ENCODE peak calls at places on chromosomes 13 and 19, in ten cellular contexts. One of them, this sample, is unnamed.

GRCh38 chr13:75010941-75011340 is 471.0 kb downstream of the TBC1D4 start:
- DNase-seq in AG04450: no peak
- DNase-seq in dorsolateral prefrontal cortex: no peak
- DNase-seq in AG09309: no peak
- DNase-seq in upper lobe of left lung: no peak
- DNase-seq in astrocyte of the spinal cord: no peak
- DNase-seq in stomach: no peak
- DNase-seq in breast epithelium: no peak
- DNase-seq in brain microvascular endothelial cell: no peak
- DNase-seq in cardiac fibroblast: no peak
- DNase-seq in this sample: no peak

GRCh38 chr19:42125536-42125935 is 6.7 kb downstream of the POU2F2 start:
- DNase-seq in astrocyte of the spinal cord: no peak
- DNase-seq in cardiac fibroblast: no peak
- DNase-seq in AG04450: no peak
- DNase-seq in upper lobe of left lung: no peak
- DNase-seq in stomach: no peak
- DNase-seq in breast epithelium: no peak
- DNase-seq in brain microvascular endothelial cell: no peak
- DNase-seq in AG09309: no peak
- DNase-seq in dorsolateral prefrontal cortex: no peak
- DNase-seq in this sample: no peak

GRCh38 chr13:70170689-70171088 is 62.4 kb upstream of the KLHL1 start:
- DNase-seq in AG04450: no peak
- DNase-seq in astrocyte of the spinal cord: no peak
- DNase-seq in brain microvascular endothelial cell: no peak
- DNase-seq in cardiac fibroblast: no peak
- DNase-seq in breast epithelium: no peak
- DNase-seq in dorsolateral prefrontal cortex: no peak
- DNase-seq in upper lobe of left lung: no peak
- DNase-seq in stomach: no peak
- DNase-seq in AG09309: no peak
- DNase-seq in this sample: no peak

GRCh38 chr13:50376895-50377575 is 361.8 kb downstream of the KCNRG start:
- DNase-seq in AG04450: no peak
- DNase-seq in breast epithelium: no peak
- DNase-seq in stomach: no peak
- DNase-seq in upper lobe of left lung: no peak
- DNase-seq in astrocyte of the spinal cord: no peak
- DNase-seq in AG09309: no peak
- DNase-seq in dorsolateral prefrontal cortex: no peak
- DNase-seq in brain microvascular endothelial cell: no peak
- DNase-seq in cardiac fibroblast: no peak
- DNase-seq in this sample: no peak

GRCh38 chr13:36395280-36395679 is 37.0 kb upstream of the CCNA1 start:
- DNase-seq in AG09309: peak
- DNase-seq in cardiac fibroblast: peak
- DNase-seq in AG04450: peak
- DNase-seq in astrocyte of the spinal cord: peak
- DNase-seq in brain microvascular endothelial cell: no peak
- DNase-seq in dorsolateral prefrontal cortex: no peak
- DNase-seq in breast epithelium: no peak
- DNase-seq in stomach: no peak
- DNase-seq in upper lobe of left lung: no peak
- DNase-seq in this sample: no peak

GRCh38 chr13:100881291-100881864 is 206.8 kb upstream of the TMTC4 start:
- DNase-seq in AG04450: no peak
- DNase-seq in breast epithelium: no peak
- DNase-seq in cardiac fibroblast: no peak
- DNase-seq in astrocyte of the spinal cord: no peak
- DNase-seq in brain microvascular endothelial cell: no peak
- DNase-seq in upper lobe of left lung: no peak
- DNase-seq in AG09309: no peak
- DNase-seq in dorsolateral prefrontal cortex: no peak
- DNase-seq in stomach: no peak
- DNase-seq in this sample: no peak

GRCh38 chr19:16661480-16662034 is 618 bp downstream of the TMEM38A start:
- DNase-seq in stomach: peak
- DNase-seq in brain microvascular endothelial cell: no peak
- DNase-seq in AG09309: no peak
- DNase-seq in astrocyte of the spinal cord: no peak
- DNase-seq in breast epithelium: no peak
- DNase-seq in AG04450: no peak
- DNase-seq in cardiac fibroblast: no peak
- DNase-seq in upper lobe of left lung: peak
- DNase-seq in dorsolateral prefrontal cortex: peak
- DNase-seq in this sample: no peak

GRCh38 chr13:43363156-43363918 is 340.0 kb downstream of the DNAJC15 start:
- DNase-seq in AG09309: peak
- DNase-seq in upper lobe of left lung: no peak
- DNase-seq in AG04450: peak
- DNase-seq in astrocyte of the spinal cord: peak
- DNase-seq in stomach: no peak
- DNase-seq in brain microvascular endothelial cell: no peak
- DNase-seq in dorsolateral prefrontal cortex: no peak
- DNase-seq in breast epithelium: no peak
- DNase-seq in cardiac fibroblast: peak
- DNase-seq in this sample: no peak

GRCh38 chr13:26075498-26075897 is 23.7 kb upstream of the SHISA2 start:
- DNase-seq in cardiac fibroblast: no peak
- DNase-seq in AG09309: no peak
- DNase-seq in astrocyte of the spinal cord: peak
- DNase-seq in upper lobe of left lung: no peak
- DNase-seq in AG04450: no peak
- DNase-seq in dorsolateral prefrontal cortex: no peak
- DNase-seq in brain microvascular endothelial cell: no peak
- DNase-seq in breast epithelium: no peak
- DNase-seq in stomach: no peak
- DNase-seq in this sample: no peak

GRCh38 chr13:98300956-98301641 is 124.0 kb upstream of the RNF113B start:
- DNase-seq in AG04450: peak
- DNase-seq in dorsolateral prefrontal cortex: no peak
- DNase-seq in AG09309: no peak
- DNase-seq in stomach: peak
- DNase-seq in brain microvascular endothelial cell: no peak
- DNase-seq in upper lobe of left lung: no peak
- DNase-seq in cardiac fibroblast: peak
- DNase-seq in breast epithelium: no peak
- DNase-seq in astrocyte of the spinal cord: peak
- DNase-seq in this sample: no peak

GRCh38 chr19:49758292-49758691 is 4.8 kb downstream of the TSKS start:
- DNase-seq in upper lobe of left lung: no peak
- DNase-seq in brain microvascular endothelial cell: peak
- DNase-seq in breast epithelium: no peak
- DNase-seq in stomach: no peak
- DNase-seq in cardiac fibroblast: peak
- DNase-seq in AG09309: no peak
- DNase-seq in dorsolateral prefrontal cortex: peak
- DNase-seq in astrocyte of the spinal cord: peak
- DNase-seq in AG04450: peak
- DNase-seq in this sample: peak

GRCh38 chr19:42032428-42032827 is 37.6 kb downstream of the GRIK5 start:
- DNase-seq in breast epithelium: no peak
- DNase-seq in brain microvascular endothelial cell: no peak
- DNase-seq in stomach: no peak
- DNase-seq in cardiac fibroblast: peak
- DNase-seq in AG09309: no peak
- DNase-seq in upper lobe of left lung: no peak
- DNase-seq in dorsolateral prefrontal cortex: no peak
- DNase-seq in astrocyte of the spinal cord: no peak
- DNase-seq in AG04450: no peak
- DNase-seq in this sample: peak

GRCh38 chr13:77815330-77815729 is 103.3 kb downstream of the EDNRB start:
- DNase-seq in breast epithelium: no peak
- DNase-seq in AG04450: no peak
- DNase-seq in astrocyte of the spinal cord: no peak
- DNase-seq in brain microvascular endothelial cell: no peak
- DNase-seq in AG09309: no peak
- DNase-seq in dorsolateral prefrontal cortex: no peak
- DNase-seq in upper lobe of left lung: no peak
- DNase-seq in stomach: no peak
- DNase-seq in cardiac fibroblast: no peak
- DNase-seq in this sample: no peak

GRCh38 chr13:77820431-77821149 is 98.0 kb downstream of the EDNRB start:
- DNase-seq in astrocyte of the spinal cord: no peak
- DNase-seq in dorsolateral prefrontal cortex: no peak
- DNase-seq in stomach: no peak
- DNase-seq in cardiac fibroblast: no peak
- DNase-seq in AG04450: no peak
- DNase-seq in AG09309: no peak
- DNase-seq in breast epithelium: no peak
- DNase-seq in upper lobe of left lung: no peak
- DNase-seq in brain microvascular endothelial cell: no peak
- DNase-seq in this sample: no peak
- TF ChIP-seq CTCF in astrocyte of the spinal cord: no peak
- TF ChIP-seq CTCF in dorsolateral prefrontal cortex: no peak
- TF ChIP-seq CTCF in stomach: no peak
- TF ChIP-seq CTCF in cardiac fibroblast: peak
- TF ChIP-seq CTCF in AG04450: peak
- TF ChIP-seq CTCF in AG09309: no peak
- TF ChIP-seq CTCF in breast epithelium: no peak
- TF ChIP-seq CTCF in upper lobe of left lung: no peak
- TF ChIP-seq CTCF in brain microvascular endothelial cell: peak
- TF ChIP-seq CTCF in this sample: peak

GRCh38 chr13:83125791-83126190 is 756.5 kb downstream of the SLITRK1 start:
- DNase-seq in dorsolateral prefrontal cortex: no peak
- DNase-seq in cardiac fibroblast: no peak
- DNase-seq in AG04450: no peak
- DNase-seq in AG09309: no peak
- DNase-seq in breast epithelium: no peak
- DNase-seq in upper lobe of left lung: no peak
- DNase-seq in brain microvascular endothelial cell: no peak
- DNase-seq in stomach: no peak
- DNase-seq in astrocyte of the spinal cord: no peak
- DNase-seq in this sample: no peak
- TF ChIP-seq CTCF in dorsolateral prefrontal cortex: no peak
- TF ChIP-seq CTCF in cardiac fibroblast: no peak
- TF ChIP-seq CTCF in AG04450: no peak
- TF ChIP-seq CTCF in AG09309: no peak
- TF ChIP-seq CTCF in breast epithelium: no peak
- TF ChIP-seq CTCF in upper lobe of left lung: no peak
- TF ChIP-seq CTCF in brain microvascular endothelial cell: no peak
- TF ChIP-seq CTCF in stomach: no peak
- TF ChIP-seq CTCF in astrocyte of the spinal cord: no peak
- TF ChIP-seq CTCF in this sample: no peak

DNA sequence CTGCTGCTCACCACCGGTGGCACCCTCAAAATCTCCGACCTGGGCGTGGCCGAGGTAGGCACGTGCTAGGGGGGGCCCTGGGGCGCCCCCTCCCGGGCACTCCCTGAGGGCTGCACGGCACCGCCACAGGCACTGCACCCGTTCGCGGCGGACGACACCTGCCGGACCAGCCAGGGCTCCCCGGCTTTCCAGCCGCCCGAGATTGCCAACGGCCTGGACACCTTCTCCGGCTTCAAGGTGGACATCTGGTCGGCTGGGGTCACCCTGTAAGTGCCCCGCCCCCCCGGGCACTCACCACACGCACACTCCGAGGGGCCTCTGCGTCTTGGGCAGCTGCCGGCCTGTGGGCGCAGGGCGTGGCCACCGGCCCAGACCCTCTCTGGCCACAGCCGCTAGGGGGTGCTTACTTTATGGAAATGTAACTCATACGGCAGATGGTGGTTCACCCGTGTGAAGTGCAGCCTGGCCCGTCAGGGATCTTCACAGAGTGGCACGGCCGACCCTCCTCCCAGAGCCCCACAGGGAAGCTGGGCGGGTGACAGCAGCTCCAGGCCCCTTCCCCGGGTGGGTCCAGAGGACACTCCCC is 15.0 kb downstream of the STK11 start:
- DNase-seq in AG04450: no peak
- DNase-seq in astrocyte of the spinal cord: no peak
- DNase-seq in brain microvascular endothelial cell: no peak
- DNase-seq in dorsolateral prefrontal cortex: no peak
- DNase-seq in AG09309: no peak
- DNase-seq in cardiac fibroblast: no peak
- DNase-seq in breast epithelium: no peak
- DNase-seq in stomach: no peak
- DNase-seq in upper lobe of left lung: peak
- DNase-seq in this sample: no peak
- TF ChIP-seq CTCF in AG04450: no peak
- TF ChIP-seq CTCF in astrocyte of the spinal cord: peak
- TF ChIP-seq CTCF in brain microvascular endothelial cell: peak
- TF ChIP-seq CTCF in dorsolateral prefrontal cortex: peak
- TF ChIP-seq CTCF in AG09309: peak
- TF ChIP-seq CTCF in cardiac fibroblast: peak
- TF ChIP-seq CTCF in breast epithelium: no peak
- TF ChIP-seq CTCF in stomach: no peak
- TF ChIP-seq CTCF in upper lobe of left lung: no peak
- TF ChIP-seq CTCF in this sample: peak

GRCh38 chr13:110876592-110876991 is 38.3 kb downstream of the ANKRD10 start:
- DNase-seq in dorsolateral prefrontal cortex: no peak
- DNase-seq in AG09309: no peak
- DNase-seq in brain microvascular endothelial cell: no peak
- DNase-seq in upper lobe of left lung: no peak
- DNase-seq in astrocyte of the spinal cord: no peak
- DNase-seq in breast epithelium: no peak
- DNase-seq in AG04450: no peak
- DNase-seq in cardiac fibroblast: no peak
- DNase-seq in stomach: no peak
- DNase-seq in this sample: no peak
- TF ChIP-seq CTCF in dorsolateral prefrontal cortex: no peak
- TF ChIP-seq CTCF in AG09309: no peak
- TF ChIP-seq CTCF in brain microvascular endothelial cell: no peak
- TF ChIP-seq CTCF in upper lobe of left lung: no peak
- TF ChIP-seq CTCF in astrocyte of the spinal cord: no peak
- TF ChIP-seq CTCF in breast epithelium: no peak
- TF ChIP-seq CTCF in AG04450: no peak
- TF ChIP-seq CTCF in cardiac fibroblast: no peak
- TF ChIP-seq CTCF in stomach: no peak
- TF ChIP-seq CTCF in this sample: no peak

DNA sequence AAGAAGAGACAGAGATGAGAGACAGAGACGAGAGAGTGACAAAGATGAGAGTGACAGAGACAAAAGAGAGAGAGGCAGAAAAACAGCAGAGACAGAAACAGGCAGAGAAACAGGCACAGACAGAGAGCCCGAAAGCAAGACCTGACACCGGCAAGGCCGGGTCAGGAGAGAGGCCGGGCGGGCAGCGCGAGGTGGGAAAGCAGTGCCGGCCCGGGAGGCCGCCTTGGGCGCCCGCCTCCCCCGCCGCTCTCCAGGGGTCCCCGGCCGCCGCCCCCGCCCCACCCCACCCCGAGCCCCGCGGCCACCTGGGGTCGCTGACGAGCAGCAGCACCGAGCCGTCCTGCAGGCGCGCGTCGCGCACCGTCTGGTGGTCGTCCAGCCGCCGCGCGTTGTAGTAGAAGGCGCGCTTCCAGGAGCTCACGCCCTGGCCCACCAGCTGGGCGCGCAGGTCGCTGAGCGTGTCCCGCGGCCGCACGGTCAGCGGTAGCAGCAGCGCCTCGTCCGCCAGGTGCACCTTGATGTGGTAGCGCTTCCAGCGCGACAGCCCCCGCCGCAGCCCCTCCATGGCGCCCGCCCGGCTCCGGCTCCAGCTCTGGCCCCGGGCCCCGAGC is at the start of gene TINCR:
- DNase-seq in dorsolateral prefrontal cortex: no peak
- DNase-seq in astrocyte of the spinal cord: no peak
- DNase-seq in AG04450: no peak
- DNase-seq in brain microvascular endothelial cell: no peak
- DNase-seq in stomach: no peak
- DNase-seq in breast epithelium: no peak
- DNase-seq in AG09309: no peak
- DNase-seq in cardiac fibroblast: no peak
- DNase-seq in upper lobe of left lung: peak
- DNase-seq in this sample: no peak
- TF ChIP-seq CTCF in dorsolateral prefrontal cortex: no peak
- TF ChIP-seq CTCF in astrocyte of the spinal cord: peak
- TF ChIP-seq CTCF in AG04450: no peak
- TF ChIP-seq CTCF in brain microvascular endothelial cell: no peak
- TF ChIP-seq CTCF in stomach: no peak
- TF ChIP-seq CTCF in breast epithelium: no peak
- TF ChIP-seq CTCF in AG09309: no peak
- TF ChIP-seq CTCF in cardiac fibroblast: no peak
- TF ChIP-seq CTCF in upper lobe of left lung: no peak
- TF ChIP-seq CTCF in this sample: peak

GRCh38 chr19:27777726-27778125 is 1435.2 kb downstream of the UQCRFS1 start:
- DNase-seq in dorsolateral prefrontal cortex: no peak
- DNase-seq in brain microvascular endothelial cell: no peak
- DNase-seq in cardiac fibroblast: no peak
- DNase-seq in stomach: no peak
- DNase-seq in upper lobe of left lung: no peak
- DNase-seq in breast epithelium: no peak
- DNase-seq in AG04450: no peak
- DNase-seq in astrocyte of the spinal cord: no peak
- DNase-seq in AG09309: no peak
- DNase-seq in this sample: no peak
- TF ChIP-seq CTCF in dorsolateral prefrontal cortex: no peak
- TF ChIP-seq CTCF in brain microvascular endothelial cell: peak
- TF ChIP-seq CTCF in cardiac fibroblast: peak
- TF ChIP-seq CTCF in stomach: no peak
- TF ChIP-seq CTCF in upper lobe of left lung: no peak
- TF ChIP-seq CTCF in breast epithelium: no peak
- TF ChIP-seq CTCF in AG04450: no peak
- TF ChIP-seq CTCF in astrocyte of the spinal cord: peak
- TF ChIP-seq CTCF in AG09309: peak
- TF ChIP-seq CTCF in this sample: no peak